ENCODE peak calls at places on chromosomes 3 and 15, in nine cellular contexts. J, H, W, V, P, A, U, I and D are unnamed samples.

GRCh38 chr15:66593219-66593780 is 27.5 kb upstream of the LCTL start:
- DNase-seq in P (no peak), H (no peak), J (no peak), W (no peak), A (peak; percentile 57), V (no peak), I (no peak), U (no peak), D (no peak)

GRCh38 chr3:59212128-59212764 is 162.4 kb upstream of the CFAP20DC start:
- DNase-seq in P (peak; percentile 27), I (no peak), J (peak; percentile 15), A (no peak), W (no peak), H (no peak), V (peak; percentile 67), U (peak; percentile 64), D (no peak)

GRCh38 chr15:62344806-62345539 is 179.9 kb upstream of the C2CD4B start:
- DNase-seq in U (peak; percentile 58), P (peak; percentile 30), W (peak; percentile 80), V (peak; percentile 59), H (peak; percentile 30), A (no peak), I (no peak), J (peak; percentile 19), D (peak; percentile 35)

GRCh38 chr15:75232252-75232813 is 25.8 kb upstream of the GOLGA6C start:
- DNase-seq in W (no peak), H (peak; percentile 1), A (no peak), I (no peak), J (no peak), P (no peak), U (no peak), V (no peak), D (no peak)

GRCh38 chr15:101067660-101068522 is 148.7 kb downstream of the LRRK1 start:
- DNase-seq in W (no peak), I (no peak), A (no peak), U (no peak), V (no peak), P (no peak), H (no peak), J (no peak), D (peak; percentile 1)

GRCh38 chr3:40827942-40828688 is 303.4 kb downstream of the ZNF621 start:
- DNase-seq in J (no peak), H (no peak), V (no peak), U (peak; percentile 66), A (no peak), W (no peak), P (peak; percentile 6), I (peak; percentile 78), D (peak; percentile 9)

GRCh38 chr3:152054315-152054714 is 180.9 kb downstream of the SUCNR1 start:
- DNase-seq in P (no peak), U (no peak), A (no peak), W (no peak), V (no peak), I (no peak), H (no peak), J (no peak), D (no peak)

GRCh38 chr15:25545017-25545416 is 106.2 kb upstream of the UBE3A start:
- DNase-seq in H (no peak), J (no peak), W (no peak), P (no peak), A (no peak), I (no peak), U (peak; percentile 75), V (no peak), D (no peak)

GRCh38 chr15:101131489-101132389 is 120.1 kb downstream of the CHSY1 start:
- DNase-seq in W (no peak), V (no peak), U (no peak), P (no peak), J (no peak), I (no peak), A (no peak), H (no peak), D (no peak)

GRCh38 chr3:129888739-129889138 is 4.8 kb downstream of the TMCC1 start:
- DNase-seq in V (no peak), P (peak; percentile 84), I (no peak), W (no peak), J (peak; percentile 85), U (no peak), A (no peak), H (no peak), D (no peak)

GRCh38 chr3:64195786-64196185 is 29.5 kb downstream of the PRICKLE2 start:
- DNase-seq in H (no peak), P (no peak), U (no peak), J (no peak), A (no peak), W (no peak), I (no peak), V (no peak), D (no peak)

GRCh38 chr15:78205856-78206255 is 28.5 kb downstream of the ACSBG1 start:
- DNase-seq in I (no peak), P (no peak), V (no peak), J (no peak), H (no peak), W (peak; percentile 41), A (no peak), U (no peak), D (no peak)

GRCh38 chr15:49300856-49301255 is 122.2 kb upstream of the FGF7 start:
- DNase-seq in A (no peak), P (no peak), H (no peak), U (peak; percentile 29), W (no peak), V (no peak), I (no peak), J (no peak), D (no peak)

GRCh38 chr15:31178705-31179104 is 77.2 kb upstream of the TRPM1 start:
- DNase-seq in U (no peak), P (no peak), I (no peak), V (no peak), W (no peak), J (no peak), H (no peak), A (no peak), D (no peak)

GRCh38 chr3:72560857-72561675 is 287.2 kb downstream of the SHQ1 start:
- DNase-seq in P (no peak), J (no peak), H (no peak), W (no peak), I (no peak), V (no peak), A (no peak), U (peak; percentile 52), D (no peak)

GRCh38 chr15:29686445-29687203 is 135.6 kb downstream of the TJP1 start:
- DNase-seq in V (peak; percentile 54), A (no peak), H (no peak), I (no peak), U (no peak), J (no peak), W (peak; percentile 52), P (no peak), D (no peak)

GRCh38 chr15:31477851-31478250 is 151.2 kb downstream of the KLF13 start:
- DNase-seq in W (no peak), H (no peak), I (peak; percentile 33), U (no peak), P (no peak), J (no peak), A (no peak), V (no peak), D (peak; percentile 1)

GRCh38 chr3:187738400-187739124 is 6.7 kb downstream of the BCL6 start:
- DNase-seq in W (peak; percentile 91), I (peak; percentile 96), J (peak; percentile 83), A (peak; percentile 93), V (peak; percentile 93), P (peak; percentile 90), H (peak; percentile 81), U (peak; percentile 83), D (peak; percentile 86)

GRCh38 chr15:74144153-74144775 is 13.9 kb downstream of the ISLR2 start:
- DNase-seq in I (no peak), H (no peak), V (peak; percentile 40), P (no peak), W (no peak), U (no peak), A (no peak), J (no peak), D (no peak)

GRCh38 chr3:190249414-190249813 is 72.8 kb downstream of the CLDN1 start:
- DNase-seq in H (no peak), U (no peak), P (no peak), V (no peak), J (no peak), A (no peak), I (no peak), W (no peak), D (no peak)

GRCh38 chr3:129913618-129914017 is 20.1 kb upstream of the TMCC1 start:
- DNase-seq in A (no peak), J (no peak), U (no peak), I (no peak), W (no peak), H (no peak), P (no peak), V (no peak), D (no peak)

GRCh38 chr15:65773386-65774111 is 18.5 kb downstream of the DENND4A start:
- DNase-seq in A (no peak), P (no peak), W (no peak), V (no peak), I (no peak), U (no peak), H (no peak), J (no peak), D (peak; percentile 64)

GRCh38 chr15:22810033-22810734 is 23.7 kb downstream of the NIPA1 start:
- DNase-seq in J (no peak), V (no peak), W (no peak), A (no peak), P (no peak), I (no peak), U (no peak), H (no peak), D (no peak)

GRCh38 chr15:62740141-62741004 is 302.2 kb upstream of the TPM1 start:
- DNase-seq in A (no peak), W (no peak), I (no peak), P (no peak), H (no peak), U (no peak), J (no peak), V (no peak), D (no peak)

GRCh38 chr3:65107174-65107573 is 419.4 kb upstream of the ADAMTS9 start:
- DNase-seq in P (no peak), I (no peak), U (no peak), W (no peak), J (no peak), H (no peak), A (no peak), V (no peak), D (no peak)

GRCh38 chr3:188607810-188608209 is 453.9 kb downstream of the LPP start:
- DNase-seq in A (no peak), H (no peak), U (no peak), P (no peak), W (no peak), I (no peak), J (no peak), V (no peak), D (no peak)

GRCh38 chr3:126081618-126082333 is 2.1 kb downstream of the SLC41A3 start:
- DNase-seq in H (no peak), V (no peak), U (peak; percentile 69), P (peak; percentile 53), J (no peak), A (peak; percentile 61), W (peak; percentile 55), I (no peak), D (no peak)

GRCh38 chr3:105851176-105851575 is 17.6 kb downstream of the CBLB start:
- DNase-seq in U (no peak), V (no peak), A (no peak), P (no peak), W (no peak), I (no peak), H (no peak), J (no peak), D (no peak)

GRCh38 chr3:23820888-23821287 is 15.1 kb downstream of the UBE2E1 start:
- DNase-seq in A (no peak), H (no peak), P (no peak), J (no peak), I (no peak), U (peak; percentile 47), W (no peak), V (no peak), D (no peak)